ENCODE peak calls at places on chromosomes 3 and 15, in eight cellular contexts. One of them, this sample, is unnamed.

GRCh38 chr3:102238362-102238761 is 196.5 kb upstream of the ZPLD1 start:
- DNase-seq in globus pallidus: no peak
- DNase-seq in GM10248: no peak
- DNase-seq in BE2C: no peak
- DNase-seq in activated CD4-positive, alpha-beta T cell treated with anti-CD3 and anti-CD28 coated beads, Interleukin-2, amount 50 U/mL, for 1 hour: no peak
- DNase-seq in stimulated activated CD8-positive, alpha-beta memory T cell treated with anti-CD3 and anti-CD28 coated beads, Interleukin-15, amount 100 ng/mL, for 24 hours: no peak
- DNase-seq in left ventricle myocardium inferior: no peak
- DNase-seq in tibial artery: no peak
- DNase-seq in this sample: no peak

GRCh38 chr3:164004205-164004604 is 1074.1 kb downstream of the SI start:
- DNase-seq in globus pallidus: no peak
- DNase-seq in GM10248: no peak
- DNase-seq in BE2C: peak
- DNase-seq in activated CD4-positive, alpha-beta T cell treated with anti-CD3 and anti-CD28 coated beads, Interleukin-2, amount 50 U/mL, for 1 hour: no peak
- DNase-seq in stimulated activated CD8-positive, alpha-beta memory T cell treated with anti-CD3 and anti-CD28 coated beads, Interleukin-15, amount 100 ng/mL, for 24 hours: no peak
- DNase-seq in left ventricle myocardium inferior: no peak
- DNase-seq in tibial artery: no peak
- DNase-seq in this sample: no peak

GRCh38 chr3:183951459-183951858 is 66.2 kb downstream of the ABCC5 start:
- DNase-seq in globus pallidus: no peak
- DNase-seq in GM10248: no peak
- DNase-seq in BE2C: no peak
- DNase-seq in activated CD4-positive, alpha-beta T cell treated with anti-CD3 and anti-CD28 coated beads, Interleukin-2, amount 50 U/mL, for 1 hour: no peak
- DNase-seq in stimulated activated CD8-positive, alpha-beta memory T cell treated with anti-CD3 and anti-CD28 coated beads, Interleukin-15, amount 100 ng/mL, for 24 hours: no peak
- DNase-seq in left ventricle myocardium inferior: no peak
- DNase-seq in tibial artery: no peak
- DNase-seq in this sample: no peak

GRCh38 chr3:15875016-15875689 is 77.4 kb upstream of the ANKRD28 start:
- DNase-seq in globus pallidus: no peak
- DNase-seq in GM10248: no peak
- DNase-seq in BE2C: no peak
- DNase-seq in activated CD4-positive, alpha-beta T cell treated with anti-CD3 and anti-CD28 coated beads, Interleukin-2, amount 50 U/mL, for 1 hour: no peak
- DNase-seq in stimulated activated CD8-positive, alpha-beta memory T cell treated with anti-CD3 and anti-CD28 coated beads, Interleukin-15, amount 100 ng/mL, for 24 hours: no peak
- DNase-seq in left ventricle myocardium inferior: no peak
- DNase-seq in tibial artery: no peak
- DNase-seq in this sample: no peak

GRCh38 chr15:57427367-57427821 is 51.1 kb downstream of the CGNL1 start:
- DNase-seq in globus pallidus: no peak
- DNase-seq in GM10248: no peak
- DNase-seq in BE2C: no peak
- DNase-seq in activated CD4-positive, alpha-beta T cell treated with anti-CD3 and anti-CD28 coated beads, Interleukin-2, amount 50 U/mL, for 1 hour: no peak
- DNase-seq in stimulated activated CD8-positive, alpha-beta memory T cell treated with anti-CD3 and anti-CD28 coated beads, Interleukin-15, amount 100 ng/mL, for 24 hours: no peak
- DNase-seq in left ventricle myocardium inferior: no peak
- DNase-seq in tibial artery: no peak
- DNase-seq in this sample: no peak

GRCh38 chr15:66907826-66908502 is 157.4 kb upstream of the SMAD3 start:
- DNase-seq in globus pallidus: peak
- DNase-seq in GM10248: no peak
- DNase-seq in BE2C: no peak
- DNase-seq in activated CD4-positive, alpha-beta T cell treated with anti-CD3 and anti-CD28 coated beads, Interleukin-2, amount 50 U/mL, for 1 hour: no peak
- DNase-seq in stimulated activated CD8-positive, alpha-beta memory T cell treated with anti-CD3 and anti-CD28 coated beads, Interleukin-15, amount 100 ng/mL, for 24 hours: no peak
- DNase-seq in left ventricle myocardium inferior: peak
- DNase-seq in tibial artery: peak
- DNase-seq in this sample: peak

GRCh38 chr3:102189564-102190339 is 245.1 kb upstream of the ZPLD1 start:
- DNase-seq in globus pallidus: no peak
- DNase-seq in GM10248: no peak
- DNase-seq in BE2C: no peak
- DNase-seq in activated CD4-positive, alpha-beta T cell treated with anti-CD3 and anti-CD28 coated beads, Interleukin-2, amount 50 U/mL, for 1 hour: no peak
- DNase-seq in stimulated activated CD8-positive, alpha-beta memory T cell treated with anti-CD3 and anti-CD28 coated beads, Interleukin-15, amount 100 ng/mL, for 24 hours: no peak
- DNase-seq in left ventricle myocardium inferior: no peak
- DNase-seq in tibial artery: no peak
- DNase-seq in this sample: no peak

GRCh38 chr3:14485981-14486380 is 54.2 kb downstream of the GRIP2 start:
- DNase-seq in globus pallidus: no peak
- DNase-seq in GM10248: no peak
- DNase-seq in BE2C: no peak
- DNase-seq in activated CD4-positive, alpha-beta T cell treated with anti-CD3 and anti-CD28 coated beads, Interleukin-2, amount 50 U/mL, for 1 hour: no peak
- DNase-seq in stimulated activated CD8-positive, alpha-beta memory T cell treated with anti-CD3 and anti-CD28 coated beads, Interleukin-15, amount 100 ng/mL, for 24 hours: no peak
- DNase-seq in left ventricle myocardium inferior: no peak
- DNase-seq in tibial artery: no peak
- DNase-seq in this sample: no peak